ENCODE peak calls at places on chromosome 13, in five cellular contexts. X is cardiac muscle cell; E is pancreas; J is CD4-positive, CD25-positive, alpha-beta regulatory T cell; V is astrocyte of the spinal cord. O is an unnamed sample.

GRCh38 chr13:75876371-75877050 is 240.4 kb downstream of the LMO7 start:
- DNase-seq in X (peak), E (no peak), J (peak), V (peak), O (peak)

GRCh38 chr13:90910240-90910639 is 437.2 kb upstream of the MIR17HG start:
- DNase-seq in X (no peak), E (no peak), J (no peak), V (no peak), O (no peak)

GRCh38 chr13:46961719-46962118 is 64.9 kb upstream of the HTR2A start:
- DNase-seq in X (no peak), E (no peak), J (no peak), V (peak), O (peak)

GRCh38 chr13:95247857-95248256 is 53.4 kb downstream of the ABCC4 start:
- DNase-seq in X (no peak), E (no peak), J (no peak), V (no peak), O (no peak)

GRCh38 chr13:104799152-104799551 is 1732.9 kb upstream of the SLC10A2 start:
- DNase-seq in X (no peak), E (no peak), J (no peak), V (no peak), O (no peak)

GRCh38 chr13:28401303-28402056 is 93.4 kb downstream of the FLT1 start:
- DNase-seq in X (no peak), E (no peak), J (no peak), V (peak), O (no peak)

GRCh38 chr13:113786262-113786841 is 27.3 kb downstream of the TMEM255B start:
- DNase-seq in X (no peak), E (no peak), J (no peak), V (peak), O (no peak)

GRCh38 chr13:34543836-34544235 is 398.2 kb upstream of the NBEA start:
- DNase-seq in X (no peak), E (no peak), J (no peak), V (no peak), O (no peak)

GRCh38 chr13:29713841-29714240 is 118.4 kb upstream of the SLC7A1 start:
- DNase-seq in X (no peak), E (no peak), J (no peak), V (peak), O (no peak)

GRCh38 chr13:99377641-99378040 is 70.4 kb upstream of the GPR183 start:
- DNase-seq in X (no peak), E (no peak), J (no peak), V (no peak), O (no peak)

GRCh38 chr13:113646921-113647340 is 11.1 kb downstream of the ATP4B start:
- DNase-seq in X (no peak), E (peak), J (no peak), V (no peak), O (no peak)

GRCh38 chr13:102400619-102401125 is 1.2 kb downstream of the FGF14 start:
- DNase-seq in X (no peak), E (peak), J (no peak), V (peak), O (no peak)

GRCh38 chr13:65064967-65065366 is 2165.2 kb downstream of the PCDH9 start:
- DNase-seq in X (no peak), E (no peak), J (no peak), V (no peak), O (peak)

GRCh38 chr13:46595136-46595917 is 42.4 kb downstream of the LRCH1 start:
- DNase-seq in X (no peak), E (no peak), J (no peak), V (no peak), O (no peak)

GRCh38 chr13:87274209-87274819 is 396.9 kb upstream of the SLITRK5 start:
- DNase-seq in X (peak), E (no peak), J (no peak), V (peak), O (peak)

GRCh38 chr13:62512194-62513141 is 1096.8 kb upstream of the PCDH20 start:
- DNase-seq in X (peak), E (peak), J (no peak), V (peak), O (peak)

GRCh38 chr13:74250738-74251190 is 116.6 kb upstream of the KLF12 start:
- DNase-seq in X (no peak), E (no peak), J (no peak), V (peak), O (no peak)

GRCh38 chr13:114288157-114288591 is 6.8 kb downstream of the UPF3A start:
- DNase-seq in X (no peak), E (no peak), J (no peak), V (no peak), O (no peak)

GRCh38 chr13:22040810-22041364 is 370.0 kb downstream of the FGF9 start:
- DNase-seq in X (no peak), E (no peak), J (no peak), V (no peak), O (no peak)

GRCh38 chr13:39461685-39462266 is 141.2 kb downstream of the LHFPL6 start:
- DNase-seq in X (no peak), E (no peak), J (no peak), V (no peak), O (no peak)

GRCh38 chr13:70107125-70107497 is 515 bp upstream of the ATXN8OS start:
- DNase-seq in X (no peak), E (no peak), J (no peak), V (no peak), O (no peak)

GRCh38 chr13:63954683-63955082 is 2539.0 kb upstream of the PCDH20 start:
- DNase-seq in X (no peak), E (no peak), J (no peak), V (no peak), O (no peak)

GRCh38 chr13:65841156-65841555 is 1389.0 kb downstream of the PCDH9 start:
- DNase-seq in X (no peak), E (no peak), J (no peak), V (no peak), O (no peak)

GRCh38 chr13:113756441-113757097 is 2.5 kb upstream of the TMEM255B start:
- DNase-seq in X (no peak), E (peak), J (no peak), V (no peak), O (no peak)

GRCh38 chr13:22926176-22927007 is 254.4 kb upstream of the SGCG start:
- DNase-seq in X (peak), E (no peak), J (no peak), V (no peak), O (no peak)

GRCh38 chr13:30000373-30000770 is 150.0 kb upstream of the UBL3 start:
- DNase-seq in X (no peak), E (no peak), J (no peak), V (no peak), O (no peak)

GRCh38 chr13:32961724-32962123 is 54.5 kb upstream of the KL start:
- DNase-seq in X (no peak), E (no peak), J (no peak), V (no peak), O (no peak)

GRCh38 chr13:73272831-73273230 is 214.0 kb downstream of the KLF5 start:
- DNase-seq in X (no peak), E (no peak), J (no peak), V (no peak), O (no peak)

GRCh38 chr13:101917833-101918755 is 465.6 kb downstream of the ITGBL1 start:
- DNase-seq in X (no peak), E (no peak), J (no peak), V (no peak), O (no peak)

GRCh38 chr13:101514695-101515275 is 62.3 kb downstream of the ITGBL1 start:
- DNase-seq in X (peak), E (no peak), J (no peak), V (peak), O (peak)

GRCh38 chr13:113273856-113274590 is 23.0 kb upstream of the LAMP1 start:
- DNase-seq in X (no peak), E (no peak), J (no peak), V (peak), O (no peak)

GRCh38 chr13:64158910-64159309 is 2743.3 kb upstream of the PCDH20 start:
- DNase-seq in X (no peak), E (no peak), J (no peak), V (peak), O (no peak)

GRCh38 chr13:29513002-29513980 is 82.2 kb downstream of the SLC7A1 start:
- DNase-seq in X (no peak), E (no peak), J (no peak), V (no peak), O (no peak)

GRCh38 chr13:30371649-30372265 is 50.5 kb upstream of the UBE2L5 start:
- DNase-seq in X (no peak), E (no peak), J (peak), V (peak), O (peak)

GRCh38 chr13:26541041-26541440 is 16.4 kb upstream of the WASF3 start:
- DNase-seq in X (no peak), E (no peak), J (no peak), V (no peak), O (no peak)

GRCh38 chr13:40982772-40983171 is 36.3 kb downstream of the ELF1 start:
- DNase-seq in X (peak), E (no peak), J (peak), V (peak), O (peak)
- H3K4me3 ChIP-seq in X (peak), E (no peak), J (peak), V (no peak), O (peak)

DNA sequence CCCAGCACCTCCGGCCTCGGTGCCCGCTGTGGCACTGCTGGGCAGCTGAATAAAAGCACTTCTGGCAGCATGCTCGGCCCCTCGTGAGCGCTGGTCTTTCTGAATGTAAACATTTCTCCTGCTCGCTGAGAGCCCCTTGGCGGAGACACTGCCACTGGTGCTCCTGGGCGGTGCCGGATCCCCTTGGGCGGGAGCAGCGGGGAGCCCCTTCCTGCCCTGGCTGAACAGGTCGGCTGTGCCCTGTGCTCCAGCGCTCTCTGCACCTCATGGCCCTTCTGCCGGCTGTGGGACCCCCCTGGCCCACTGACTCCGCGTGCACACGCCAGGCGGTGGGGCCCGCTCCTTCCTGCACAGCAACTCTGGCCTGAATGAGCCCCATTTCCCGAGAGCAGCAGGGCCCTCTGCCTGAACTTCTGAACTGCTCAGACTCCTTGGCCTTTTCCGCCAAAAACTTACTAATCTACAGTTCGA is 14.0 kb downstream of the RB1 start:
- DNase-seq in X (no peak), E (peak), J (no peak), V (no peak), O (no peak)
- H3K4me3 ChIP-seq in X (no peak), E (no peak), J (no peak), V (no peak), O (no peak)

GRCh38 chr13:25179011-25179410 is 6.9 kb upstream of the AMER2 start:
- DNase-seq in X (no peak), E (no peak), J (no peak), V (no peak), O (no peak)

GRCh38 chr13:25181597-25181996 is 9.5 kb upstream of the AMER2 start:
- DNase-seq in X (no peak), E (no peak), J (no peak), V (no peak), O (no peak)

GRCh38 chr13:25180795-25181537 is 8.9 kb upstream of the AMER2 start:
- DNase-seq in X (no peak), E (no peak), J (no peak), V (no peak), O (no peak)

GRCh38 chr13:25179810-25180437 is 7.8 kb upstream of the AMER2 start:
- DNase-seq in X (no peak), E (no peak), J (no peak), V (no peak), O (no peak)

GRCh38 chr13:25180450-25180794 is 8.3 kb upstream of the AMER2 start:
- DNase-seq in X (no peak), E (no peak), J (no peak), V (no peak), O (no peak)
- H3K4me3 ChIP-seq in X (no peak), E (no peak), J (no peak), V (no peak), O (no peak)

DNA sequence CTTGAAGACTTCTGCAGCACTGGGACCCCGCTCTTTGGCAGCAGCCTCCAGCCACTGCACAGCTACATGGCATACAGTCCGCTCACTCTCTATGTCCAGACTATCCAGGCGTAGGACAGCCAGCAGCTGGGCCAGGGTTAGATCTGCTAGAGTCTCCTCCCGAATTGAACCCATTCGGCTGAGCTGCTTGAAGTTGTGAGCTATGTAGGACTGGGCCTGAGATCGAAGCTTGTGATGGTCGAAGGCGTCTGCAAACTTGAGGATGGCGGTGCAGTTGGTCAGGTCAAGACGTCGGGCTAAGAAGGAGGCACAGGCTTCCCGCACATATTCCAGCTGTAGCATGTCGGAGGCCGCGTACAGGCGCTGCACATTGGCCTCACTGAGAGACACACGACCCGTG is 900 bp downstream of the KBTBD7 start:
- DNase-seq in X (no peak), E (no peak), J (no peak), V (no peak), O (no peak)
- H3K4me3 ChIP-seq in X (peak), E (peak), J (peak), V (no peak), O (no peak)

DNA sequence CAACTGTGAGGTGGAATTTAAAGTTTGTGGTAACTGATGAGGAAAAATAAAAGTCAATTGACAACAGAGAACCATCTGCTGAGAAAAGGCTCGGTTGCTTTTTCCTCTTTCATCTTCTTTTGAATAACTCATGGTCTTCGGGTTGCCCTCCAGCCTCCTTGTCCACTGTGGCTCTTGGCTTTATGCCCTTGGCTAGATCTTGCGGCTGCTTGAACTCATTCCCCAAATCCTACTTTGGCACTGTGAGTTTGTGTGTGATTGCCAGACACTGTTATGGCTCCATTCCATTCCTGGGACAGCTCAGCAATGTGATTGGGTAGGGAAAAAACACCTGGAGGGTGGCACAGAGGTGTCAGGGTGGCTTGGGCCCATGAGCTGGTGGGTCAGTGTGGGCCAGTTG is 387.4 kb downstream of the DLEU7 start:
- DNase-seq in X (no peak), E (no peak), J (no peak), V (no peak), O (no peak)
- H3K4me3 ChIP-seq in X (no peak), E (no peak), J (no peak), V (no peak), O (no peak)

DNA sequence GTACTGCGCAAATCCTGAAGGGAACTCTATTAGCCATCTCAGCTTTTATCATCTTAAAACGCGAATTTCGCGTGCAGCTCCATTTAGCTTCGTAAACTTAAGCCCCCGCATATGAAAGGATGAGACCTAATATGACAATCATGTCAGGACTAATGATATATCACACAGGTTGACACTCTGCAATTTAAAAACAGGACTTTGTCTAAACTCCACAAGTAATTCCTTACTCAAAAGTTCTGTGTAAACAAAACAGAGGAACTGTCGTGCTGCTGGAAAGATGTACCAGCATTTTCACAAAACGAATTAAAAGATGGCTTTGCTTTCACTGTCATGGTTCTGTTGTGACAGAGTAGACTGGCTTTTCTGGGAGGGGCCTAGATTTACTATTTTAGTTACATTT is 747 bp downstream of the LACC1 start:
- DNase-seq in X (no peak), E (no peak), J (no peak), V (no peak), O (no peak)
- H3K4me3 ChIP-seq in X (peak), E (peak), J (peak), V (peak), O (no peak)

DNA sequence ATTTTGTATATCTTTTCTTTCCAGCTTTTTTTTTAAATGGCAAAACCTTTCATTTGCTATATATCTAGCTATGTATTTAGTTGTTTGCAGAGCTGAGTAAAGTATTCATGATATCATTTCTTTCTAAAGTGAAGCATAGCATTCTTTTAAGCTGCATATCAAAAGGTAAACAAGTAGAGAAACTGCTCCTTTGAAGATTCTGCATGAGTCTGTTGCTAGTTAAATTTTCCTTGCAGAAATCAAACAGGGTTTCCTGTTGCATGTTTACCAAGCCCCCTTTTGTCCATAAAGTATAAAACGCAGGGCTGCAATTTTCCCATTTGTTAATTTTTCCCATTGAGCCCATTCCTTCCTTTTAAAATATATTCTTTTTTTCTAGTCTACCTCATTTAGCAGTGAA is 110.7 kb upstream of the ARGLU1 start:
- DNase-seq in X (no peak), E (no peak), J (no peak), V (no peak), O (no peak)
- H3K4me3 ChIP-seq in X (no peak), E (no peak), J (no peak), V (no peak), O (no peak)

GRCh38 chr13:109782823-109783411 is 3.5 kb downstream of the IRS2 start:
- DNase-seq in X (no peak), E (no peak), J (no peak), V (no peak), O (no peak)

GRCh38 chr13:109781384-109782065 is 4.9 kb downstream of the IRS2 start:
- DNase-seq in X (no peak), E (no peak), J (no peak), V (peak), O (no peak)

GRCh38 chr13:109780880-109781383 is 5.5 kb downstream of the IRS2 start:
- DNase-seq in X (no peak), E (no peak), J (no peak), V (no peak), O (no peak)

GRCh38 chr13:109783447-109783814 is 3.0 kb downstream of the IRS2 start:
- DNase-seq in X (no peak), E (no peak), J (no peak), V (no peak), O (no peak)

DNA sequence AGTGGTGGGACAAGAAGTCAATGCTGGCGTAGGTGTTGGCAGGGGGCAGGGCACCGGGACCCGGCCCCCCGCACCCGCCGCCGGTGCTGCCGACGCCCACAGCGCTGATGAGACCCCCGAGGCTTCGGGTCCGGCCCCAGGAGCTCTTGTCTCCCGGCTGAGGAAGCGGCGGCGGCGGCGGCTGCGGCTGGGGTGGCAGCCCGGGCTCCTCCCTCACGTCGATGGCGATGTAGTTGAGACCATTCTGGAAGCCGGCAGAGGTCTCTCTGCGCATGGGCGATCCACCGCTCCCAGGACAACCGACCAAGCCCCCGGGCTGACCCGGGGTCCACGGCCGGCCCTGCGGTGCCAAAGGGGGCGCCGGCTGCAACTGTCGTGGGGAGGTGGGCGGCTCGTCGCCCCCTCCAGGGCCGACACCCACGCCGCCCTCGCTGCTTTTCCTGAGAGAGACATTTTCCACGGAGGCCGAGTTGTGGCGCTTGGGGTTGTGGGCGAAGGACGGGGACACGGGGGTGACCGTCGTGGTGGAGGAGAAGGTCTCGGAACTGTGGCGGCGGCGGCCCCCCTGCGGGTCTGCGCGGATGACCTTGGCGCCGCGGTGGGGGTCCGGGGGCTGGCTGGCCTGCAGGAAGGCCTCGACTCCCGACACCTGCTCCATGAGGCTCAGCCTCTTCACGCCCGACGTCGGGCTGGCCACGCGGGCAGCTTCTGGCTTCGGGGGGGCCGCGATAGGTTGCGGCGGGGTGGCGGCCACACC is 4.1 kb downstream of the IRS2 start:
- DNase-seq in X (no peak), E (no peak), J (no peak), V (no peak), O (no peak)
- H3K4me3 ChIP-seq in X (no peak), E (peak), J (no peak), V (peak), O (no peak)

O was measured in MM.1S.